ENCODE peak calls at places on chromosomes 16 and 17, in ten cellular contexts. G is astrocyte of the cerebellum, O is fibroblast of pulmonary artery, N is stomach, Y is GM20000, C is heart left ventricle, T is lung, H is RWPE1, B is upper lobe of right lung, W is SK-N-SH. X is an unnamed sample.

GRCh38 chr17:38419508-38419981 is 8.7 kb upstream of the ARHGAP23 start:
- DNase-seq in G (no peak), O (no peak), N (no peak), Y (no peak), C (no peak), T (no peak), H (no peak), B (no peak), W (no peak), X (no peak)

GRCh38 chr16:47600376-47600775 is 139.2 kb downstream of the PHKB start:
- DNase-seq in G (no peak), O (no peak), N (no peak), Y (no peak), C (no peak), T (no peak), H (no peak), B (no peak), W (no peak), X (no peak)

GRCh38 chr17:35931794-35932419 is 1.3 kb upstream of the RDM1 start:
- DNase-seq in G (peak; percentile 13), O (peak; percentile 79), N (no peak), Y (no peak), C (peak; percentile 31), T (no peak), H (no peak), B (no peak), W (no peak), X (no peak)

GRCh38 chr16:12235110-12235509 is 258.6 kb downstream of the SNX29 start:
- DNase-seq in G (no peak), O (no peak), N (no peak), Y (no peak), C (no peak), T (no peak), H (no peak), B (no peak), W (no peak), X (no peak)

GRCh38 chr17:65553009-65553645 is 8.3 kb downstream of the AXIN2 start:
- DNase-seq in G (no peak), O (peak; percentile 69), N (no peak), Y (no peak), C (no peak), T (no peak), H (no peak), B (no peak), W (no peak), X (no peak)

GRCh38 chr17:80825471-80826345 is 165.9 kb upstream of the CHMP6 start:
- DNase-seq in G (no peak), O (no peak), N (no peak), Y (no peak), C (no peak), T (no peak), H (no peak), B (peak; percentile 55), W (no peak), X (no peak)

GRCh38 chr17:64423881-64424280 is 25.0 kb upstream of the MILR1 start:
- DNase-seq in G (no peak), O (no peak), N (no peak), Y (no peak), C (no peak), T (no peak), H (no peak), B (no peak), W (no peak), X (no peak)

GRCh38 chr17:57949649-57950048 is 5.6 kb downstream of the CUEDC1 start:
- DNase-seq in G (no peak), O (no peak), N (no peak), Y (no peak), C (peak; percentile 52), T (peak; percentile 77), H (no peak), B (peak; percentile 77), W (no peak), X (no peak)

GRCh38 chr16:17723735-17724134 is 253.0 kb upstream of the XYLT1 start:
- DNase-seq in G (no peak), O (no peak), N (no peak), Y (no peak), C (no peak), T (no peak), H (no peak), B (no peak), W (no peak), X (no peak)

GRCh38 chr16:80573700-80574120 is 32.9 kb downstream of the DYNLRB2 start:
- DNase-seq in G (no peak), O (no peak), N (no peak), Y (no peak), C (no peak), T (no peak), H (no peak), B (no peak), W (no peak), X (no peak)

DNA sequence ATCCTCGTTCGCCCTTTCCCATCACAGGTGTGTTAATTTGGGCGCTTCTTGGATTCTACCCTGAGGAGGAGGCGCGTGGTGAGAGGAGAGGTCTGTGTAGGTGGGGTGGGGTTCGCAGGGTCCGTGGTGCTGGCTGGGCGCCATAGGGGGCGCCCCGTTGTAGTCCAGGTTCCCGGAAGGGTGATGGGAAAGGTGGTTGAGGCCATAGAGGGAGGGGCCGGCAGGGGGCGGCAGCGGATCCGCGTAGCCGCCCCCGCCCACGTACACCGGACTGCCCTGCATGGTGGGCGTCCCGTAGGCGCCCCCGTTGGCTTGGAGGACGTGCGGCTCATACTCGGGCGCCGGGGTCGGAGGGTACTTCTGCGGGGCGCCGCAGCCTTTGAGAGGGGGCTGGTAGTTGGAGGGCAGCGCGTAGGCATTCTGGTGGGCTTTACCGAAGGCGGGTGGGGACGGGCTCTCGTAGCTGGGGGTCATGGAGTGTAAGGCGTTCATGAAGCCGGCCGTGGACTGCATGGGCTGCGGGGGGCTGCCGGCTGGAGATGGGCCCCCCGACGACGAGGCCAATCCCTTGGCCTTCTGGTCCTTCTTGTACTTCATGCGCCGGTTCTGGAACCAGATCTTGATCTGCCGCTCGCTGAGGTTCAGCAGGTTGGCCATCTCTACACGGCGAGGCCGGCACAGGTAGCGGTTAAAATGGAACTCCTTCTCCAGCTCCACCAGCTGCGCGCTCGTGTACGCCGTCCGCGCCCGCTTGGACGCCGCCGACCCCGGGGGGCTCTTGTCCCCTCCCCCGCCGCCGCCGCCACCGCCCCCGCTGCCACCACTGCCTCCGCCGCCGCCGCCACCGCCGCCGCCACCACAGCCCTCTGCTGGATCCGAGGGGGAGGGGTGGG is 5.7 kb upstream of the HOXB2 start:
- DNase-seq in G (no peak), O (no peak), N (no peak), Y (no peak), C (no peak), T (no peak), H (no peak), B (no peak), W (no peak), X (no peak)
- TF ChIP-seq CTCF in G (peak; percentile 52), O (no peak), N (no peak), Y (no peak), C (no peak), T (no peak), H (no peak), B (no peak), W (peak; percentile 24), X (peak; percentile 39)

GRCh38 chr17:4497101-4497824 is 1.4 kb upstream of the SPNS2 start:
- DNase-seq in G (no peak), O (no peak), N (no peak), Y (peak; percentile 71), C (no peak), T (no peak), H (peak; percentile 67), B (no peak), W (no peak), X (no peak)

GRCh38 chr17:4500188-4500565 is 1.5 kb downstream of the SPNS2 start:
- DNase-seq in G (no peak), O (no peak), N (no peak), Y (no peak), C (no peak), T (no peak), H (no peak), B (no peak), W (no peak), X (no peak)

GRCh38 chr17:4498461-4499397 is at the start of gene SPNS2:
- DNase-seq in G (no peak), O (peak; percentile 38), N (peak; percentile 83), Y (peak; percentile 94), C (peak; percentile 82), T (no peak), H (peak; percentile 76), B (peak; percentile 86), W (peak; percentile 97), X (peak; percentile 75)

GRCh38 chr17:4501295-4501949 is 2.7 kb downstream of the SPNS2 start:
- DNase-seq in G (no peak), O (no peak), N (no peak), Y (no peak), C (no peak), T (no peak), H (no peak), B (no peak), W (no peak), X (no peak)

GRCh38 chr17:4499431-4500187 is 928 bp downstream of the SPNS2 start:
- DNase-seq in G (no peak), O (no peak), N (no peak), Y (peak; percentile 55), C (peak; percentile 52), T (no peak), H (no peak), B (no peak), W (peak; percentile 75), X (no peak)
- TF ChIP-seq CTCF in G (no peak), O (no peak), N (no peak), Y (no peak), C (no peak), T (no peak), H (no peak), B (no peak), W (no peak), X (no peak)

GRCh38 chr17:71472809-71473789 is 647.7 kb upstream of the SOX9 start:
- DNase-seq in G (peak; percentile 49), O (peak; percentile 76), N (no peak), Y (peak; percentile 32), C (no peak), T (no peak), H (peak; percentile 72), B (no peak), W (peak; percentile 65), X (no peak)
- TF ChIP-seq CTCF in G (peak; percentile 78), O (peak; percentile 85), N (no peak), Y (peak; percentile 17), C (peak; percentile 32), T (no peak), H (peak; percentile 82), B (peak; percentile 59), W (peak; percentile 94), X (peak; percentile 62)

DNA sequence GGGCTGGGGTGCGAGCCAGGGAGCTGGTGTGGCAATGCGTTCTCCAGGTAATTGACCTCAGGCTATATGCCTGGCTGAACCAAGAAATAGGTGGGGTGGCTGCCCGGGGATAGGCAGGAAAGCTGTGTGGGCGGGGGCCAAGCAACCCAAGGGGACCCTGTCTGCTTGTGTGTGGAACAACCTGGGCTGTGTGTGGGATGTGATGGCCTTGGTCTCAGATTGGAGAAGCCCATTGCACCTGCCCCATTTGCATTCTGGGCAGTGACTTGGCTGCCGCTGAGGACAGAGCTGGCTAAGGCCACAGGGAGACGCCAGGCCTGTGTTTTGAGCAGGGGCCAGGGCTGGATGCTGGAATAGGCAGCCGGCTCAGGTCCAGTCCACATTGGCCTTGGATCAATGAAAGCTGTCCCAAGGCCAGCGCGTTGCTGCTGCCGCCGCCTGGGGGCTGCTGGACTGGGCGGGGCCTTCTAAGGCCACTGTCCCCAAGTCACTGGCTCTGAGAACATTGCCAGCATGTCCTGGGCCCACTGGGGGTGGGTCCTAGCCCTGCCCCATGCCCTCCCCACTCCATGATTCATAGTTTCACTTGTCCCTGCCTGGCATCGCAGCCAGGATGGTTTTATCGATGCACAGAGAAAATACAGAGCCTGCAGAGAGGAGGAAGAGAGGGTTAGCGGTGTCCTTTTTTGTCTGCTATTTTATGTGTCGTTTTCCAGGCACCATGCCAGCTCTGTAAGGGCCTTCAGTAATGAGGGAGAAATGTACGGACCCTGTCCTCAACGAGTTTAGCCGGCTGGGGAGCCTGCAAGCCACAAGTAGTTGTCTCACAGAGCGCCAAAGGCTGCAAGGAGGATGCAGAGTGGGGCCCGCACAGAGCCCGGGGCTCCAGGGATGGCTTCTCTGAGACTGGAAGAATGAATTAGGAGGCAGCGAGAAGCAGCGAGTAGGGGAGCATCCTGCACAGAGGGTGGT is 43.9 kb downstream of the NKD1 start:
- DNase-seq in G (peak; percentile 16), O (no peak), N (peak; percentile 37), Y (no peak), C (peak; percentile 90), T (no peak), H (no peak), B (no peak), W (peak; percentile 75), X (peak; percentile 73)
- TF ChIP-seq CTCF in G (peak; percentile 17), O (no peak), N (no peak), Y (no peak), C (no peak), T (no peak), H (no peak), B (peak; percentile 6), W (no peak), X (no peak)

X was measured in mesothelial cell of epicardium.